ENCODE peak calls at places on chromosome 5, in nine cellular contexts. L, Z, I, P, F, O, H, T and C are unnamed samples.

GRCh38 chr5:41109186-41109585 is 38.0 kb upstream of the MROH2B start:
- DNase-seq in L (peak; percentile 50), Z (no peak), I (no peak), P (no peak), F (no peak), O (no peak), H (no peak), T (no peak), C (no peak)

GRCh38 chr5:170416526-170416925 is 27.4 kb upstream of the KCNMB1 start:
- DNase-seq in L (no peak), Z (no peak), I (no peak), P (no peak), F (no peak), O (no peak), H (no peak), T (no peak), C (no peak)

GRCh38 chr5:126464959-126465358 is 41.8 kb downstream of the GRAMD2B start:
- DNase-seq in L (no peak), Z (no peak), I (no peak), P (no peak), F (no peak), O (no peak), H (no peak), T (peak; percentile 32), C (no peak)

GRCh38 chr5:54357371-54358058 is 47.1 kb upstream of the ARL15 start:
- DNase-seq in L (no peak), Z (no peak), I (no peak), P (no peak), F (no peak), O (no peak), H (no peak), T (no peak), C (no peak)

GRCh38 chr5:137872476-137872875 is 4.8 kb downstream of the MYOT start:
- DNase-seq in L (no peak), Z (no peak), I (no peak), P (no peak), F (no peak), O (no peak), H (no peak), T (no peak), C (no peak)

GRCh38 chr5:50905996-50906395 is 239.6 kb downstream of the PARP8 start:
- DNase-seq in L (no peak), Z (no peak), I (no peak), P (no peak), F (no peak), O (no peak), H (no peak), T (no peak), C (no peak)

GRCh38 chr5:74543162-74543995 is 97.1 kb downstream of the ENC1 start:
- DNase-seq in L (peak; percentile 97), Z (no peak), I (no peak), P (peak; percentile 87), F (no peak), O (no peak), H (no peak), T (no peak), C (no peak)

GRCh38 chr5:10668697-10669096 is 92.3 kb downstream of the DAP start:
- DNase-seq in L (no peak), Z (no peak), I (no peak), P (no peak), F (no peak), O (no peak), H (no peak), T (no peak), C (no peak)

GRCh38 chr5:176660860-176661641 is 13.8 kb downstream of the TSPAN17 start:
- DNase-seq in L (peak; percentile 70), Z (peak; percentile 58), I (peak; percentile 51), P (peak; percentile 6), F (peak; percentile 86), O (peak; percentile 33), H (peak; percentile 66), T (no peak), C (peak; percentile 73)

GRCh38 chr5:93601053-93601429 is 18.0 kb downstream of the NR2F1 start:
- DNase-seq in L (no peak), Z (no peak), I (no peak), P (no peak), F (no peak), O (no peak), H (no peak), T (no peak), C (no peak)

GRCh38 chr5:98969400-98969799 is 40.6 kb upstream of the CHD1 start:
- DNase-seq in L (no peak), Z (no peak), I (no peak), P (no peak), F (no peak), O (no peak), H (no peak), T (no peak), C (no peak)

GRCh38 chr5:38433160-38433861 is 123.1 kb downstream of the LIFR start:
- DNase-seq in L (peak; percentile 80), Z (no peak), I (no peak), P (no peak), F (no peak), O (no peak), H (no peak), T (no peak), C (no peak)

GRCh38 chr5:55110156-55110680 is 7.8 kb downstream of the GZMA start:
- DNase-seq in L (no peak), Z (no peak), I (no peak), P (no peak), F (no peak), O (no peak), H (no peak), T (no peak), C (no peak)

GRCh38 chr5:10307206-10308148 is at the start of gene CMBL:
- DNase-seq in L (peak; percentile 68), Z (no peak), I (peak; percentile 51), P (peak; percentile 56), F (peak; percentile 30), O (no peak), H (peak; percentile 3), T (peak; percentile 56), C (peak; percentile 64)

GRCh38 chr5:65774346-65774745 is 52.3 kb downstream of the NLN start:
- DNase-seq in L (peak; percentile 92), Z (no peak), I (no peak), P (peak; percentile 87), F (no peak), O (no peak), H (no peak), T (no peak), C (no peak)

GRCh38 chr5:60961685-60962084 is 16.7 kb downstream of the NDUFAF2 start:
- DNase-seq in L (peak; percentile 13), Z (no peak), I (no peak), P (no peak), F (no peak), O (no peak), H (no peak), T (no peak), C (no peak)

GRCh38 chr5:16864566-16864965 is 71.5 kb downstream of the MYO10 start:
- DNase-seq in L (no peak), Z (no peak), I (no peak), P (no peak), F (no peak), O (no peak), H (no peak), T (no peak), C (no peak)

GRCh38 chr5:39132128-39132447 is 57.9 kb upstream of the RICTOR start:
- DNase-seq in L (no peak), Z (no peak), I (no peak), P (no peak), F (no peak), O (no peak), H (no peak), T (no peak), C (no peak)

GRCh38 chr5:115816226-115817042 is at the start of gene CDO1:
- DNase-seq in L (peak; percentile 68), Z (no peak), I (no peak), P (no peak), F (peak; percentile 87), O (peak; percentile 61), H (no peak), T (peak; percentile 47), C (peak; percentile 52)

GRCh38 chr5:109689740-109690455 is at the start of gene MAN2A1:
- DNase-seq in L (peak; percentile 81), Z (peak; percentile 74), I (no peak), P (peak; percentile 65), F (peak; percentile 73), O (peak; percentile 67), H (peak; percentile 80), T (peak; percentile 3), C (peak; percentile 85)

GRCh38 chr5:133696782-133697507 is 84.6 kb upstream of the FSTL4 start:
- DNase-seq in L (no peak), Z (no peak), I (no peak), P (no peak), F (no peak), O (no peak), H (no peak), T (no peak), C (no peak)

GRCh38 chr5:179275941-179276837 is 69.1 kb downstream of the ADAMTS2 start:
- DNase-seq in L (peak; percentile 100), Z (no peak), I (no peak), P (no peak), F (no peak), O (peak; percentile 84), H (no peak), T (no peak), C (peak; percentile 63)

GRCh38 chr5:128271859-128272446 is 188.4 kb downstream of the SLC12A2 start:
- DNase-seq in L (peak; percentile 26), Z (no peak), I (no peak), P (peak; percentile 53), F (no peak), O (no peak), H (no peak), T (no peak), C (no peak)

GRCh38 chr5:148799737-148800527 is 26.5 kb upstream of the ADRB2 start:
- DNase-seq in L (no peak), Z (no peak), I (no peak), P (no peak), F (no peak), O (no peak), H (no peak), T (no peak), C (no peak)

GRCh38 chr5:137146402-137146889 is 352.7 kb downstream of the SPOCK1 start:
- DNase-seq in L (peak; percentile 97), Z (no peak), I (no peak), P (peak; percentile 99), F (no peak), O (no peak), H (no peak), T (peak; percentile 62), C (no peak)

GRCh38 chr5:42718591-42718990 is 38.0 kb upstream of the CCDC152 start:
- DNase-seq in L (no peak), Z (no peak), I (no peak), P (no peak), F (no peak), O (no peak), H (no peak), T (no peak), C (no peak)

GRCh38 chr5:7802855-7803254 is 48.1 kb downstream of the CFAP90 start:
- DNase-seq in L (no peak), Z (no peak), I (peak; percentile 80), P (no peak), F (no peak), O (no peak), H (no peak), T (no peak), C (no peak)

GRCh38 chr5:141672071-141672855 is 9.8 kb downstream of the ARAP3 start:
- DNase-seq in L (no peak), Z (no peak), I (no peak), P (no peak), F (no peak), O (no peak), H (no peak), T (no peak), C (no peak)

GRCh38 chr5:1429066-1429465 is 16.2 kb downstream of the SLC6A3 start:
- DNase-seq in L (no peak), Z (no peak), I (no peak), P (no peak), F (no peak), O (no peak), H (no peak), T (no peak), C (no peak)

GRCh38 chr5:149203896-149204544 is 62.7 kb downstream of the ABLIM3 start:
- DNase-seq in L (peak; percentile 55), Z (no peak), I (no peak), P (peak; percentile 51), F (no peak), O (no peak), H (no peak), T (no peak), C (no peak)